ENCODE peak calls at places on chromosomes 12 and 14, in four cellular contexts. X is H1, R is K562, G is SK-N-SH. D is an unnamed sample.

GRCh38 chr12:58529897-58530296 is 390.4 kb downstream of the LRIG3 start:
- DNase-seq in X (no peak), R (no peak), G (no peak), D (no peak)

GRCh38 chr12:111450676-111451075 is 45.0 kb downstream of the SH2B3 start:
- DNase-seq in X (peak; percentile 31), R (no peak), G (no peak), D (no peak)

GRCh38 chr14:56119221-56119967 is 1.2 kb downstream of the PELI2 start:
- DNase-seq in X (peak; percentile 66), R (peak; percentile 9), G (peak; percentile 50), D (peak; percentile 50)

GRCh38 chr12:123134265-123134664 is 16.6 kb downstream of the PITPNM2 start:
- DNase-seq in X (no peak), R (no peak), G (no peak), D (no peak)

GRCh38 chr14:97866664-97867063 is 1069.5 kb downstream of the VRK1 start:
- DNase-seq in X (no peak), R (no peak), G (no peak), D (no peak)

GRCh38 chr12:119727600-119728436 is 59.9 kb downstream of the PRKAB1 start:
- DNase-seq in X (no peak), R (no peak), G (no peak), D (no peak)

GRCh38 chr14:33646692-33647260 is 304.1 kb downstream of the EGLN3 start:
- DNase-seq in X (no peak), R (no peak), G (no peak), D (no peak)

GRCh38 chr14:33676135-33676566 is 274.7 kb downstream of the EGLN3 start:
- DNase-seq in X (peak; percentile 73), R (peak; percentile 47), G (peak; percentile 24), D (peak; percentile 77)

GRCh38 chr14:35416108-35416750 is 11.7 kb upstream of the NFKBIA start:
- DNase-seq in X (no peak), R (no peak), G (no peak), D (no peak)

GRCh38 chr12:131985145-131985875 is 35.6 kb downstream of the EP400 start:
- DNase-seq in X (peak; percentile 38), R (no peak), G (no peak), D (no peak)

GRCh38 chr14:73726025-73726961 is 12.1 kb upstream of the PNMA1 start:
- DNase-seq in X (no peak), R (no peak), G (no peak), D (no peak)

GRCh38 chr12:65823481-65824313 is 586 bp upstream of the HMGA2 start:
- DNase-seq in X (peak; percentile 72), R (no peak), G (peak; percentile 41), D (peak; percentile 73)

GRCh38 chr12:6295187-6295811 is 15.2 kb upstream of the PLEKHG6 start:
- DNase-seq in X (no peak), R (peak; percentile 55), G (peak; percentile 44), D (no peak)

GRCh38 chr12:28156804-28157203 is 33.5 kb upstream of the CCDC91 start:
- DNase-seq in X (no peak), R (peak; percentile 52), G (no peak), D (no peak)

GRCh38 chr12:100843061-100843460 is 48.5 kb downstream of the ANO4 start:
- DNase-seq in X (no peak), R (no peak), G (no peak), D (no peak)
- TF ChIP-seq TEAD4 in X (no peak), R (no peak), G (no peak), D (no peak)

GRCh38 chr12:116266220-116266619 is 11.3 kb downstream of the MED13L start:
- DNase-seq in X (no peak), R (no peak), G (no peak), D (no peak)
- TF ChIP-seq CTCF in X (peak; percentile 35), R (no peak), G (peak; percentile 22), D (no peak)

GRCh38 chr14:59882957-59883356 is 12.4 kb upstream of the RTN1 start:
- DNase-seq in X (no peak), R (no peak), G (no peak), D (no peak)
- TF ChIP-seq TEAD4 in X (no peak), R (no peak), G (no peak), D (no peak)

GRCh38 chr14:82854851-82855250 is 1321.2 kb upstream of the SEL1L start:
- DNase-seq in X (no peak), R (no peak), G (no peak), D (no peak)

GRCh38 chr14:82854131-82854530 is 1320.5 kb upstream of the SEL1L start:
- DNase-seq in X (no peak), R (no peak), G (no peak), D (no peak)

GRCh38 chr14:82861321-82861720 is 1327.7 kb upstream of the SEL1L start:
- DNase-seq in X (no peak), R (no peak), G (no peak), D (no peak)

GRCh38 chr14:82855912-82856381 is 1322.3 kb upstream of the SEL1L start:
- DNase-seq in X (no peak), R (no peak), G (peak; percentile 1), D (no peak)
- TF ChIP-seq CTCF in X (no peak), R (no peak), G (peak; percentile 65), D (no peak)

GRCh38 chr12:7542046-7542445 is 38.5 kb upstream of the CD163 start:
- DNase-seq in X (no peak), R (no peak), G (no peak), D (no peak)

GRCh38 chr12:7542813-7543212 is 39.2 kb upstream of the CD163 start:
- DNase-seq in X (no peak), R (no peak), G (no peak), D (no peak)
- TF ChIP-seq TEAD4 in X (no peak), R (no peak), G (no peak), D (no peak)

GRCh38 chr14:61254803-61255526 is 26.2 kb downstream of the TMEM30B start:
- DNase-seq in X (no peak), R (no peak), G (no peak), D (peak; percentile 32)

GRCh38 chr14:61255968-61256367 is 25.2 kb downstream of the TMEM30B start:
- DNase-seq in X (no peak), R (no peak), G (no peak), D (no peak)

GRCh38 chr14:61250063-61250462 is 31.1 kb downstream of the TMEM30B start:
- DNase-seq in X (no peak), R (no peak), G (no peak), D (no peak)

GRCh38 chr14:61252354-61253063 is 28.6 kb downstream of the TMEM30B start:
- DNase-seq in X (peak; percentile 59), R (peak; percentile 72), G (peak; percentile 67), D (peak; percentile 76)

GRCh38 chr14:61253064-61253753 is 27.9 kb downstream of the TMEM30B start:
- DNase-seq in X (no peak), R (no peak), G (no peak), D (no peak)
- TF ChIP-seq CTCF in X (no peak), R (no peak), G (no peak), D (no peak)

DNA sequence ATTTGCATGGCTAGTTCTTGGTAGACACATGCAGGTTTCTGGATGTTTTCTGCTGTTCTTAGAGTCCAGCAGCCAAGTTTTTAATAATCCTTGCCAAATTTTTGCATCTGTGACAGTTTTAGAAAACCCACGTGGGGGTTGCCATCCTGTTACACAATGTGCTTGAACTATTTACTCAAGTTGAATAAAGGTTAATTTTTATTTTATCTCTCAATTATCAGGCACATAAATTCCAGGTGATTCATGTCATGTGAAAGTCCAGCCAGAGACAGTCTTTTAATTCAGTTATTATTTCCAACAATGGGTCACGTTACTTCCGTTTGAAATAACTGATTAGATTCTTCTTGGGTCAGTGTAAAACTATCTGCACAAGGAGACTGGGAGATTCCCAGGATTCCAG is 15.7 kb downstream of the MYRFL start:
- DNase-seq in X (no peak), R (no peak), G (no peak), D (no peak)
- TF ChIP-seq TEAD4 in X (no peak), R (no peak), G (no peak), D (no peak)